ENCODE peak calls at places on chromosomes 11 and 22, in six cellular contexts. K is IMR-90, Z is endodermal cell, S is AG04450, X is neural progenitor cell, L is right lobe of liver. J is an unnamed sample.

GRCh38 chr22:35380013-35380412 is 883 bp upstream of the HMOX1 start:
- DNase-seq in X (no peak), S (no peak), K (peak; percentile 17), L (no peak), Z (no peak), J (no peak)

GRCh38 chr11:61962213-61963015 is 5.0 kb downstream of the FTH1 start:
- DNase-seq in X (no peak), S (no peak), Z (peak; percentile 57), K (no peak), L (peak; percentile 11), J (no peak)

GRCh38 chr11:83625336-83625735 is 339.2 kb upstream of the CCDC90B start:
- DNase-seq in L (no peak), X (no peak), K (no peak), Z (no peak), S (no peak), J (no peak)

GRCh38 chr11:59429924-59430516 is 3.8 kb upstream of the OR5A2 start:
- DNase-seq in S (peak; percentile 18), Z (peak; percentile 71), K (peak; percentile 45), X (peak; percentile 79), L (no peak), J (peak; percentile 52)

GRCh38 chr22:49638788-49639187 is 188.9 kb downstream of the BRD1 start:
- DNase-seq in S (no peak), Z (no peak), K (no peak), X (peak; percentile 23), L (peak; percentile 49), J (no peak)

GRCh38 chr11:794013-794765 is 3.9 kb downstream of the SLC25A22 start:
- DNase-seq in K (no peak), X (no peak), S (no peak), Z (no peak), L (peak; percentile 28), J (no peak)

GRCh38 chr11:91100432-91100831 is 877.6 kb upstream of the CHORDC1 start:
- DNase-seq in Z (no peak), X (no peak), L (no peak), S (no peak), K (peak; percentile 55), J (no peak)

GRCh38 chr22:49305215-49305965 is 522.3 kb downstream of the BRD1 start:
- DNase-seq in S (no peak), K (no peak), L (peak; percentile 78), X (peak; percentile 89), Z (peak; percentile 97), J (peak; percentile 97)

GRCh38 chr11:15911377-15912044 is 444.8 kb downstream of the SOX6 start:
- DNase-seq in Z (peak; percentile 47), K (peak; percentile 74), L (no peak), S (peak; percentile 46), X (no peak), J (no peak)

GRCh38 chr11:101129203-101129943 is at the start of gene PGR:
- DNase-seq in K (no peak), X (peak; percentile 70), Z (peak; percentile 72), L (peak; percentile 37), S (no peak), J (peak; percentile 1)

GRCh38 chr11:130403301-130403804 is 25.1 kb downstream of the ADAMTS8 start:
- DNase-seq in K (peak; percentile 97), L (no peak), Z (peak; percentile 69), X (no peak), S (peak; percentile 90), J (no peak)

GRCh38 chr11:64124147-64124546 is 41.8 kb downstream of the MACROD1 start:
- DNase-seq in S (no peak), K (no peak), X (no peak), L (no peak), Z (no peak), J (no peak)

GRCh38 chr11:123261345-123262106 is 66.5 kb upstream of the CLMP start:
- DNase-seq in K (peak; percentile 67), Z (peak; percentile 97), L (peak; percentile 82), S (no peak), X (peak; percentile 90), J (peak; percentile 90)

GRCh38 chr22:42655693-42656092 is 6.5 kb upstream of the CYB5R3 start:
- DNase-seq in K (no peak), X (no peak), S (no peak), Z (peak; percentile 50), L (no peak), J (no peak)

GRCh38 chr22:45680932-45681700 is 9.5 kb downstream of the ATXN10 start:
- DNase-seq in K (peak; percentile 90), S (peak; percentile 59), L (no peak), X (no peak), Z (no peak), J (no peak)

GRCh38 chr11:48087974-48088681 is 107.8 kb downstream of the PTPRJ start:
- DNase-seq in K (no peak), S (no peak), Z (peak; percentile 36), L (no peak), X (no peak), J (no peak)

GRCh38 chr11:7056828-7057513 is 31.8 kb upstream of the RBMXL2 start:
- DNase-seq in S (no peak), X (no peak), K (peak; percentile 12), L (no peak), Z (no peak), J (no peak)

GRCh38 chr11:83006877-83007330 is 64.8 kb downstream of the RAB30 start:
- DNase-seq in K (no peak), S (no peak), L (no peak), Z (no peak), X (no peak), J (no peak)

GRCh38 chr11:58616594-58616993 is 5.9 kb upstream of the CNTF start:
- DNase-seq in L (no peak), S (peak; percentile 91), X (no peak), K (peak; percentile 95), Z (no peak), J (no peak)

DNA sequence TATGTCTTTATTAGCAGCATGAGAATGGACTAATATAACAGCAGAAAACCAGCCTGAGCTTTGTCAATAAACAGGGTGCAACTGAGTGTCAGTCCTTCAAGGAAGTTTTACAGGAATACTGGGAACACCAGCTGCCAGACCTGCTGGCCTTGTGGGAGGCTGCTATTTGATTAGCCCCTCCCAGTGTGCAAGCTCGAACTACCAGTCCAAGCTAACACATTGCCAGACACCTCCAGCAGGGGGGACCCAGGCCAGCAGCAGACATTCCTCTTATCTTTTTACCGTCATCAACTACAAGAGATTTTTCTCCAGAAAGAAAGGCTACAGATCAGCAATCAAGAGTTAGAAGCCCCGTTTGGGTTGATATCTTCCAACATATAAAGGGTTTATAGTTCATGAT is 942.8 kb upstream of the TENM4 start:
- DNase-seq in K (no peak), X (peak; percentile 37), S (no peak), L (no peak), Z (peak; percentile 73), J (no peak)
- TF ChIP-seq CTCF in K (no peak), X (peak; percentile 33), S (no peak), L (no peak), Z (peak; percentile 62), J (no peak)

DNA sequence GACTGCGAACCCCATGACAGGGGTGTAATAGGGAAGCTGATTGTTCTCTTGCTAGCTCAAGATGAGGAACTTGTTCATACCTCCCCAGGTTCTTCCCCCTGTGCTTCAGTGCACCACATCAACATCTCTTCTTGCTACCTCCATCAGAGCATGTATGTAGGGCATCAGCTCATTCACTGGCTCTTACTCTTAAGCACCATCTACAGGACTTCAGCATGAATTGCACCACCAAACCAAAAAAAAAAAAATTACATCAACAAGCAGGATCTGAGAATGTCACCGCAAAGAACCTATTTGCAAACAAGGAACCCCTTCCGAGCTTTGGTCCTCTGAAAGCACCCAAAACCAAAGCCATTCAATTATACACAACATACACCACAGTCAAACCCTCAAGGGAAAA is 2226.5 kb upstream of the RAG2 start:
- DNase-seq in S (no peak), Z (peak; percentile 41), L (no peak), X (peak; percentile 22), K (peak; percentile 19), J (no peak)
- TF ChIP-seq CTCF in S (peak; percentile 59), Z (peak; percentile 75), L (no peak), X (peak; percentile 56), K (peak; percentile 32), J (peak; percentile 52)

GRCh38 chr11:95412074-95412473 is 181.1 kb upstream of the SESN3 start:
- DNase-seq in X (no peak), K (no peak), Z (no peak), L (no peak), S (no peak), J (no peak)

GRCh38 chr11:95413761-95414160 is 182.8 kb upstream of the SESN3 start:
- DNase-seq in L (no peak), S (no peak), X (no peak), K (no peak), Z (no peak), J (no peak)

GRCh38 chr11:95415837-95416288 is 184.9 kb upstream of the SESN3 start:
- DNase-seq in X (no peak), Z (no peak), K (no peak), L (no peak), S (no peak), J (no peak)

GRCh38 chr11:95414217-95414616 is 183.2 kb upstream of the SESN3 start:
- DNase-seq in L (no peak), X (no peak), Z (no peak), K (no peak), S (no peak), J (no peak)

DNA sequence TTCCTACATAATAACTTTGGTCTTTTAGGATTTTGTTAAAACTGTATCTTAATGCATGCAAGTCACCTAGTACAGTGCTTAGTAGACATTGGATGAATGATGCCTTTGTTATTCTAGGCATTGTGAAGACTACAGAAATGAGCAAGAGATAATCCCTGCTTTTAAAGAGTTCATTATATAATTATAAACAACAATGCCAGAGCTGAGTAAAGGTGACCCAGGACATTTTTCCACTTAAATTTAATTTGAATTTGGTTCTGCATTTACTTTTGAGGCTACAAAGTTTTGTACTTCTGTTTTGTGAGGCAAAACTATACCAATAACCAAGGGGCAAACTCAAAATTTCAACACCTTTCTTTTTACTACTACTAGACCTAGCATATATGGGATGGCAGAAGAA is 182.0 kb upstream of the SESN3 start:
- DNase-seq in Z (no peak), K (no peak), X (no peak), L (no peak), S (no peak), J (no peak)
- TF ChIP-seq CTCF in Z (no peak), K (no peak), X (no peak), L (no peak), S (no peak), J (no peak)

GRCh38 chr11:33875621-33876294 is 16.1 kb downstream of the LMO2 start:
- DNase-seq in K (no peak), L (no peak), Z (no peak), S (no peak), X (no peak), J (no peak)

GRCh38 chr11:33877029-33877428 is 14.8 kb downstream of the LMO2 start:
- DNase-seq in S (no peak), X (no peak), L (no peak), K (no peak), Z (no peak), J (no peak)

GRCh38 chr11:33869511-33870422 is 22.1 kb downstream of the LMO2 start:
- DNase-seq in Z (peak; percentile 82), X (peak; percentile 84), S (no peak), L (peak; percentile 72), K (peak; percentile 2), J (peak; percentile 33)

DNA sequence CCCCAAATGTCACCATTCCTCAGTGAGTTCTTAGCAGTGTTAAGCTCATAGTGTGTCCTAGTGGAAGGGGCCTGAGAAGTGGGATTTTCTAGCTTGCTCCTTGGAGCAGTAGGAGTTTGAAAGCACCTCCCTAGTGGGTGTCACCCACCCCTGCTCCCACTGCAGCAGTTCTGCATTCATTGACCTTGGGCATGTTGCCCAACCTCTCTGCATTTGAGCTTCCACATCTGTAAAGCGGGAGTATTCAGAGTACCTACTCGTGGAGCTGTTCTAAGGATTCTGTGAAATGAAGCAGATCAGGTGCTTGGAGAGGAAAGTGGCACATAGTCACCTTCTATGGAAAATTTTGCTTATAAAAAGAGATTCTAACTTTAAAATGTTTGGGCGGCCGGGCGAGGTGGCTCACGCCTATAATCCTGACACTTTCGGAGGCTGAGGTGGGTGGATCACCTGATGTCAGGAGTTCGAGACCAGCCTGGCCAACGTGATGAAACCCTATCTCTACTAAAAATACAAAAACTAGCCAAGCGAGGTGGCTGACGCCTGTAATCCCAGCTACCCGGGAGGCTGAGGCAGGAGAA is 16.9 kb downstream of the LMO2 start:
- DNase-seq in X (no peak), K (no peak), L (no peak), S (no peak), Z (no peak), J (no peak)
- TF ChIP-seq CTCF in X (no peak), K (no peak), L (no peak), S (no peak), Z (no peak), J (no peak)